ENCODE peak calls at places on chromosomes 13 and 19, in eight cellular contexts. S is mesenchymal stem cell; V is colonic mucosa; Z is left ventricle myocardium inferior; G is thoracic aorta; O is psoas muscle; X is stomach; K is CD4-positive, CD25-positive, alpha-beta regulatory T cell. J is an unnamed sample.

GRCh38 chr13:30044932-30045331 is 194.5 kb upstream of the UBL3 start:
- DNase-seq in S (no peak), V (no peak), Z (no peak), G (no peak), O (no peak), X (no peak), K (no peak), J (no peak)

GRCh38 chr19:5828661-5829566 is 10.6 kb downstream of the FUT6 start:
- DNase-seq in S (peak), V (no peak), Z (peak), G (no peak), O (no peak), X (peak), K (no peak), J (no peak)

GRCh38 chr19:19217110-19217509 is 5.4 kb downstream of the NCAN start:
- DNase-seq in S (peak), V (no peak), Z (no peak), G (no peak), O (no peak), X (no peak), K (no peak), J (no peak)

GRCh38 chr13:74969419-74969818 is 512.5 kb downstream of the TBC1D4 start:
- DNase-seq in S (no peak), V (no peak), Z (no peak), G (no peak), O (no peak), X (no peak), K (no peak), J (no peak)

GRCh38 chr19:42255766-42256750 is 1.1 kb upstream of the ERF start:
- DNase-seq in S (peak), V (peak), Z (peak), G (no peak), O (no peak), X (no peak), K (no peak), J (peak)

GRCh38 chr19:30228726-30229523 is 143.3 kb upstream of the ZNF536 start:
- DNase-seq in S (no peak), V (no peak), Z (no peak), G (no peak), O (no peak), X (no peak), K (no peak), J (no peak)

GRCh38 chr19:54331626-54332025 is 7.3 kb downstream of the LILRA4 start:
- DNase-seq in S (no peak), V (no peak), Z (no peak), G (no peak), O (no peak), X (no peak), K (no peak), J (no peak)

GRCh38 chr19:30689474-30689873 is 317.3 kb downstream of the ZNF536 start:
- DNase-seq in S (no peak), V (no peak), Z (no peak), G (no peak), O (no peak), X (no peak), K (no peak), J (no peak)

GRCh38 chr13:37369618-37370017 is 228.9 kb downstream of the POSTN start:
- DNase-seq in S (peak), V (no peak), Z (no peak), G (no peak), O (no peak), X (no peak), K (no peak), J (no peak)

GRCh38 chr19:10277795-10278583 is 7.1 kb downstream of the ICAM1 start:
- DNase-seq in S (no peak), V (no peak), Z (no peak), G (no peak), O (no peak), X (no peak), K (no peak), J (no peak)

GRCh38 chr19:43505941-43506340 is 1.4 kb upstream of the PHLDB3 start:
- DNase-seq in S (no peak), V (no peak), Z (no peak), G (no peak), O (no peak), X (no peak), K (no peak), J (no peak)

GRCh38 chr19:49210108-49210900 is 52.7 kb downstream of the TRPM4 start:
- DNase-seq in S (peak), V (peak), Z (no peak), G (no peak), O (no peak), X (no peak), K (peak), J (no peak)

GRCh38 chr13:30153871-30154426 is 153.4 kb downstream of the KATNAL1 start:
- DNase-seq in S (no peak), V (no peak), Z (no peak), G (no peak), O (no peak), X (no peak), K (no peak), J (no peak)

GRCh38 chr13:19266979-19267378 is 85.4 kb upstream of the TUBA3C start:
- DNase-seq in S (no peak), V (no peak), Z (no peak), G (no peak), O (no peak), X (no peak), K (no peak), J (no peak)

GRCh38 chr19:10553943-10554381 is 10.3 kb downstream of the ATG4D start:
- DNase-seq in S (no peak), V (peak), Z (no peak), G (no peak), O (no peak), X (peak), K (peak), J (no peak)

GRCh38 chr19:27676877-27677276 is 1536.1 kb downstream of the UQCRFS1 start:
- DNase-seq in S (no peak), V (no peak), Z (no peak), G (no peak), O (no peak), X (no peak), K (no peak), J (no peak)

GRCh38 chr13:101654916-101655315 is 202.4 kb downstream of the ITGBL1 start:
- DNase-seq in S (no peak), V (no peak), Z (no peak), G (no peak), O (no peak), X (no peak), K (no peak), J (no peak)

GRCh38 chr13:29676941-29677452 is 81.5 kb upstream of the SLC7A1 start:
- DNase-seq in S (no peak), V (peak), Z (no peak), G (no peak), O (no peak), X (no peak), K (no peak), J (no peak)

GRCh38 chr19:39878398-39878797 is 32.2 kb upstream of the FBL start:
- DNase-seq in S (no peak), V (no peak), Z (no peak), G (no peak), O (no peak), X (no peak), K (no peak), J (no peak)

GRCh38 chr19:7393459-7393858 is 44.7 kb downstream of the ARHGEF18 start:
- DNase-seq in S (no peak), V (no peak), Z (no peak), G (no peak), O (no peak), X (no peak), K (no peak), J (no peak)

GRCh38 chr13:56735537-56735942 is 405.2 kb upstream of the PRR20A start:
- DNase-seq in S (no peak), V (no peak), Z (no peak), G (no peak), O (no peak), X (no peak), K (no peak), J (no peak)

GRCh38 chr13:113044431-113045114 is 61.0 kb upstream of the F7 start:
- DNase-seq in S (no peak), V (no peak), Z (no peak), G (no peak), O (no peak), X (no peak), K (no peak), J (no peak)

GRCh38 chr13:109668433-109669233 is 117.8 kb downstream of the IRS2 start:
- DNase-seq in S (no peak), V (no peak), Z (no peak), G (no peak), O (no peak), X (peak), K (no peak), J (no peak)

GRCh38 chr13:109667754-109668360 is 118.5 kb downstream of the IRS2 start:
- DNase-seq in S (no peak), V (no peak), Z (no peak), G (no peak), O (no peak), X (no peak), K (no peak), J (peak)

GRCh38 chr13:109665211-109665610 is 121.2 kb downstream of the IRS2 start:
- DNase-seq in S (no peak), V (no peak), Z (no peak), G (no peak), O (no peak), X (no peak), K (no peak), J (no peak)

GRCh38 chr13:109665781-109666249 is 120.6 kb downstream of the IRS2 start:
- DNase-seq in S (no peak), V (no peak), Z (no peak), G (no peak), O (no peak), X (no peak), K (no peak), J (no peak)

GRCh38 chr13:109666656-109667448 is 119.5 kb downstream of the IRS2 start:
- DNase-seq in S (peak), V (no peak), Z (no peak), G (no peak), O (no peak), X (peak), K (no peak), J (no peak)
- H3K27ac ChIP-seq in S (no peak), V (no peak), Z (no peak), G (no peak), O (no peak), X (no peak), K (no peak), J (peak)

GRCh38 chr19:46813570-46814358 is 25.4 kb upstream of the SLC1A5 start:
- DNase-seq in S (peak), V (peak), Z (peak), G (no peak), O (peak), X (peak), K (no peak), J (peak)

GRCh38 chr19:46806651-46807050 is 18.3 kb upstream of the SLC1A5 start:
- DNase-seq in S (no peak), V (no peak), Z (no peak), G (no peak), O (no peak), X (no peak), K (no peak), J (no peak)

GRCh38 chr19:46812898-46813569 is 24.6 kb upstream of the SLC1A5 start:
- DNase-seq in S (no peak), V (no peak), Z (peak), G (no peak), O (no peak), X (peak), K (no peak), J (no peak)

GRCh38 chr19:46809534-46810272 is 21.3 kb upstream of the SLC1A5 start:
- DNase-seq in S (no peak), V (no peak), Z (no peak), G (no peak), O (no peak), X (no peak), K (no peak), J (no peak)
- H3K27ac ChIP-seq in S (no peak), V (no peak), Z (no peak), G (no peak), O (no peak), X (no peak), K (no peak), J (no peak)

DNA sequence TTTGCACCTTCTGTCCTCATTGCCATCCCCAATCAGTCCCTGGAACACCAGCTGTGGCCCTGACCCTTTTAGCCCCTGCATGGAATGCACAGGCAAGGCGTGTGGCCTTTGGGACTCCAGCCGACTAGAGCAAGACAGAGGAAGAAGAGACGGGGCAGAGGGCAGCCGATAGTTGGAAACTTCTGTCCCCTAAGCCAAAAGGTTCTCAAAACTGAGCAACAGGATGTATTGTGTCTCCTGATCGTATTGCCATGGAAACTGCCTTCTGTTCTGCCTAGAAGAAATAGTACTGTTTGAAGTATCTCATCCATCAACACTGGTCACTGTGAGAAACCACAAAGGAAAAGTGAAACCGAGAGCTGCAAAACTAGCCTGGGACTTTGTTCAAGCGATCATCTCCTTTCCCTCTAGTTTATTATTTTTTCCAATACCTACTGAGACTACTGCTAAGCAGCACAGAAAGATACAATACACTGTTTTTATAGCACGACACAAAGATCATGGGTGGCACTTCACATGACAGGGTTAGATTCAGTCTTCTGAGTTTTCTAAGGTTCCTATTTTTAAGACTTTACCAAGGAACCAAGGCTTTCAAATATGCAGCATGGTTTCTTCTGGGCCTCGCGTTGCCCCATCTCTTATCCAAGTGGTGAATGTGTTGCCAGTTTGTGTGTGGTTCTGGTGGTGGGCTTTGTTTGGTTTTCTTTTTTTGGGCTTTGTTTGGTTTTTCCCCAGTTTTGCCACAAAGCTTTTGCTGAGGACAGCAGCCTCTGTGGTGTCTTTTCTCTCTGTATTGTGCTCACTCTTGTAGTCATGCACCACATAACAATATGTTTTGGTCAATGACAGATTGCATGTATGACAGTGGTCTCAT is 49.3 kb upstream of the GPR183 start:
- DNase-seq in S (peak), V (no peak), Z (no peak), G (no peak), O (no peak), X (no peak), K (peak), J (no peak)
- H3K27ac ChIP-seq in S (peak), V (peak), Z (peak), G (peak), O (peak), X (peak), K (peak), J (peak)

GRCh38 chr19:50910722-50911121 is 473 bp downstream of the KLK4 start:
- DNase-seq in S (no peak), V (no peak), Z (no peak), G (no peak), O (no peak), X (no peak), K (no peak), J (no peak)

GRCh38 chr19:50908311-50908710 is 2.9 kb downstream of the KLK4 start:
- DNase-seq in S (no peak), V (no peak), Z (no peak), G (no peak), O (no peak), X (no peak), K (no peak), J (no peak)

GRCh38 chr19:50912102-50912599 is 956 bp upstream of the KLK4 start:
- DNase-seq in S (no peak), V (no peak), Z (no peak), G (no peak), O (no peak), X (no peak), K (no peak), J (no peak)

GRCh38 chr19:50911206-50912101 is at the start of gene KLK4:
- DNase-seq in S (no peak), V (no peak), Z (no peak), G (no peak), O (no peak), X (no peak), K (no peak), J (no peak)

DNA sequence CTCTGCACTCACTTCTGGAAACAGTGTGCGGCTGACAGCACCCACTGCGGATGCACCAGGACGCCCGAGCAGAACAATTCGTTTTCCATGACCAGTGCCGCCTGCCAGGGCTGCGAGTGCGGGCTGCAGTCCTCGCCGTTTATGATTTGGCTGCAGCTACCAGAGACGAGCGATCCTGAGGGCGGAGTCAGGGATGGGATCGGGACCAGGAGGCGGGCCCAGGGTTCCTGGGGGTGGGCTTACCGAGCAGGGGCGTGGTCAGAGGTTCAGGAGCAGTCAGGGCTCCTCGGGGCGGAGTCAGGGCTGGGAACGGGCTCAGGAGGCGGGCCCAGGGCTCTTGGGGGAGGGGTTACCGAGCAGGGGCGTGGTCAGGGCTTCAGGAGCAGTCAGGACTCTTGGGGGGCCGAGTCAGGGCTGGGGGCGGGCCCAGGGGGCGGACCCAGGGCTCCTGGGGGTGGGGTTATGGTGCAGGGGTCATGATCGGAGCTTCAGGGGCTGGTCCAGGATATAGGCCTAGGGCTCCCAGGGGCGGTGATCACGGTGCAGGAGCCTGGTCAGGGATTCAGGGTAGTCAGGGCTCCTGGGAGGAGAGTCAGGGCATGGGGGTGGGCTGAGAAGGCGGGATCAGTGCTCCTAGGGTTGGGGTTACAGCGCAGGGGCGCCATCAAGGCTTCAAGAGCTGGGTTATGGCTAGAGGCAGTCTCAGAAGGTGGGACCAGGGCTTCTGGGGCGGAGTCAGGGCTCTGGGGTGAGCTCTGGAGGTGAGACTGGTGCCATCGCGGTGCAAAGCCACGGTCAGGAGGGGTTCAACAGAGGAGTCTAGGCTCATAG is 1.7 kb downstream of the KLK4 start:
- DNase-seq in S (no peak), V (peak), Z (no peak), G (no peak), O (peak), X (peak), K (no peak), J (peak)
- H3K27ac ChIP-seq in S (no peak), V (no peak), Z (no peak), G (no peak), O (no peak), X (no peak), K (no peak), J (peak)

DNA sequence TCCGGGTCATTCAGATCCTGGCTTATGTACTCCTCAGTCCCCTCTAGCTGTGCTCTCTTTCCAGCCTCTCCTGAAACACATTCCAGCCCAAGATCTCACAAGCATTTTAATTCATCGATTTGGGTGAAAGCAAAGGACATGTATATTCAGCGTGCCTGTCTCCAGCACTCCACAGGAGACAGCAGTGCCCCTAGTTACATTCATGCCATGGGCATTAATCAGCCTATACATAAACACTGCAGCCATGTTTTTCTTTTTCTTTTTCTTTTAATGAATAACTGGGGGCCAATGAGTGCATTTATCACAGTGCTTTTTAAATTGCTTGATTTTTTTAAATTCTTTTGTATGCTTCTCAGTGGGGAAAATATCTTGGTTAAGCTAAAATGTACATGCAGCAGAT is 199.1 kb downstream of the DCT start:
- DNase-seq in S (peak), V (no peak), Z (no peak), G (no peak), O (no peak), X (no peak), K (no peak), J (no peak)
- H3K27ac ChIP-seq in S (peak), V (no peak), Z (no peak), G (no peak), O (no peak), X (no peak), K (no peak), J (no peak)

GRCh38 chr19:2487090-2487489 is 11.2 kb downstream of the GADD45B start:
- DNase-seq in S (no peak), V (no peak), Z (no peak), G (no peak), O (no peak), X (no peak), K (no peak), J (no peak)

GRCh38 chr19:2488942-2489731 is 13.2 kb downstream of the GADD45B start:
- DNase-seq in S (peak), V (peak), Z (peak), G (no peak), O (peak), X (peak), K (no peak), J (peak)

GRCh38 chr19:2490659-2491058 is 14.7 kb downstream of the GADD45B start:
- DNase-seq in S (no peak), V (no peak), Z (no peak), G (no peak), O (no peak), X (no peak), K (no peak), J (no peak)

GRCh38 chr19:2487780-2488330 is 11.9 kb downstream of the GADD45B start:
- DNase-seq in S (no peak), V (no peak), Z (no peak), G (no peak), O (no peak), X (no peak), K (no peak), J (no peak)

GRCh38 chr19:2488405-2488941 is 12.5 kb downstream of the GADD45B start:
- DNase-seq in S (no peak), V (peak), Z (no peak), G (no peak), O (no peak), X (no peak), K (no peak), J (no peak)
- H3K27ac ChIP-seq in S (no peak), V (peak), Z (peak), G (peak), O (peak), X (peak), K (no peak), J (no peak)

DNA sequence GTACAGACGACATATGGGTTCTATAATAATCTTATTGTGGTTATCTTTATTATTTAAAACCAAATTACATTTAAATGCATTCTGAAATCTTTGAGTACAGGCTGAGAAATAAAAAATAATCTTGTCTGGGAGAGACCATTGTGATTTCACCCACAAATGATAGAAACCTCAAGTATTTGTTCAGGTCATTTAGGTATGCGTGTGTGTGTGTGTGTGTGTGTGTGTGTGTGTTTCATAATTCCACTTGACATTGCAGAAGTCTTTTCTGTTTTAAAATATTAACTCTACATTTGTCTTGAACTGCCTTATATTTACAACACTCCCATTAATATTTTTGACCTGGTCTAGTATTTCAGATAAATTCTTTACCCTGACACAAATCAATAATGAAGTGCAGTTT is 126.9 kb downstream of the SPRY2 start:
- DNase-seq in S (no peak), V (no peak), Z (no peak), G (no peak), O (no peak), X (no peak), K (no peak), J (no peak)
- H3K27ac ChIP-seq in S (no peak), V (no peak), Z (no peak), G (no peak), O (no peak), X (no peak), K (no peak), J (no peak)